ENCODE peak calls at places on chromosomes 5 and 9, in six cellular contexts. One of them, this sample, is unnamed.

GRCh38 chr9:127393680-127394079 is 3.3 kb upstream of the SLC2A8 start:
- DNase-seq in adrenal gland: no peak
- DNase-seq in coronary artery: peak
- DNase-seq in CD8-positive, alpha-beta T cell: no peak
- DNase-seq in left lung: no peak
- DNase-seq in ovary: no peak
- DNase-seq in this sample: no peak

GRCh38 chr5:14900661-14901461 is 29.3 kb upstream of the ANKH start:
- DNase-seq in adrenal gland: no peak
- DNase-seq in coronary artery: no peak
- DNase-seq in CD8-positive, alpha-beta T cell: no peak
- DNase-seq in left lung: no peak
- DNase-seq in ovary: no peak
- DNase-seq in this sample: no peak

GRCh38 chr5:107670028-107670926 is 460 bp downstream of the EFNA5 start:
- DNase-seq in adrenal gland: peak
- DNase-seq in coronary artery: no peak
- DNase-seq in CD8-positive, alpha-beta T cell: no peak
- DNase-seq in left lung: peak
- DNase-seq in ovary: peak
- DNase-seq in this sample: no peak

GRCh38 chr9:120032639-120033038 is 547.3 kb downstream of the CDK5RAP2 start:
- DNase-seq in adrenal gland: no peak
- DNase-seq in coronary artery: no peak
- DNase-seq in CD8-positive, alpha-beta T cell: no peak
- DNase-seq in left lung: no peak
- DNase-seq in ovary: no peak
- DNase-seq in this sample: no peak

GRCh38 chr9:136399176-136400037 is 563 bp downstream of the SNAPC4 start:
- DNase-seq in adrenal gland: no peak
- DNase-seq in coronary artery: no peak
- DNase-seq in CD8-positive, alpha-beta T cell: no peak
- DNase-seq in left lung: peak
- DNase-seq in ovary: no peak
- DNase-seq in this sample: no peak

GRCh38 chr5:11483630-11484029 is 420.6 kb downstream of the CTNND2 start:
- DNase-seq in adrenal gland: no peak
- DNase-seq in coronary artery: no peak
- DNase-seq in CD8-positive, alpha-beta T cell: no peak
- DNase-seq in left lung: no peak
- DNase-seq in ovary: no peak
- DNase-seq in this sample: no peak

GRCh38 chr9:114034176-114034575 is 43.9 kb downstream of the AMBP start:
- DNase-seq in adrenal gland: no peak
- DNase-seq in coronary artery: peak
- DNase-seq in CD8-positive, alpha-beta T cell: peak
- DNase-seq in left lung: no peak
- DNase-seq in ovary: no peak
- DNase-seq in this sample: no peak

GRCh38 chr9:116144555-116144954 is 9.0 kb upstream of the PAPPA start:
- DNase-seq in adrenal gland: no peak
- DNase-seq in coronary artery: no peak
- DNase-seq in CD8-positive, alpha-beta T cell: no peak
- DNase-seq in left lung: no peak
- DNase-seq in ovary: no peak
- DNase-seq in this sample: no peak

GRCh38 chr5:171309526-171310333 is 682 bp downstream of the TLX3 start:
- DNase-seq in adrenal gland: no peak
- DNase-seq in coronary artery: peak
- DNase-seq in CD8-positive, alpha-beta T cell: no peak
- DNase-seq in left lung: no peak
- DNase-seq in ovary: no peak
- DNase-seq in this sample: no peak

GRCh38 chr5:180379355-180380070 is 26.4 kb upstream of the GFPT2 start:
- DNase-seq in adrenal gland: no peak
- DNase-seq in coronary artery: no peak
- DNase-seq in CD8-positive, alpha-beta T cell: no peak
- DNase-seq in left lung: no peak
- DNase-seq in ovary: no peak
- DNase-seq in this sample: no peak

GRCh38 chr5:179255527-179256228 is 89.6 kb downstream of the ADAMTS2 start:
- DNase-seq in adrenal gland: no peak
- DNase-seq in coronary artery: peak
- DNase-seq in CD8-positive, alpha-beta T cell: no peak
- DNase-seq in left lung: peak
- DNase-seq in ovary: peak
- DNase-seq in this sample: no peak

GRCh38 chr5:150322202-150322601 is 19.5 kb upstream of the ARSI start:
- DNase-seq in adrenal gland: no peak
- DNase-seq in coronary artery: no peak
- DNase-seq in CD8-positive, alpha-beta T cell: no peak
- DNase-seq in left lung: no peak
- DNase-seq in ovary: no peak
- DNase-seq in this sample: no peak

GRCh38 chr9:70921126-70921525 is 200.3 kb downstream of the TRPM3 start:
- DNase-seq in adrenal gland: no peak
- DNase-seq in coronary artery: no peak
- DNase-seq in CD8-positive, alpha-beta T cell: no peak
- DNase-seq in left lung: no peak
- DNase-seq in ovary: no peak
- DNase-seq in this sample: no peak

GRCh38 chr5:472656-473343 is 29.8 kb downstream of the EXOC3 start:
- DNase-seq in adrenal gland: peak
- DNase-seq in coronary artery: peak
- DNase-seq in CD8-positive, alpha-beta T cell: peak
- DNase-seq in left lung: peak
- DNase-seq in ovary: peak
- DNase-seq in this sample: peak

GRCh38 chr5:133292300-133292699 is 240.5 kb downstream of the HSPA4 start:
- DNase-seq in adrenal gland: no peak
- DNase-seq in coronary artery: no peak
- DNase-seq in CD8-positive, alpha-beta T cell: no peak
- DNase-seq in left lung: no peak
- DNase-seq in ovary: no peak
- DNase-seq in this sample: no peak

GRCh38 chr5:4189317-4189716 is 593.7 kb downstream of the IRX1 start:
- DNase-seq in adrenal gland: no peak
- DNase-seq in coronary artery: no peak
- DNase-seq in CD8-positive, alpha-beta T cell: no peak
- DNase-seq in left lung: no peak
- DNase-seq in ovary: no peak
- DNase-seq in this sample: no peak

GRCh38 chr9:133715295-133715865 is 22.8 kb downstream of the SARDH start:
- DNase-seq in adrenal gland: no peak
- DNase-seq in coronary artery: no peak
- DNase-seq in CD8-positive, alpha-beta T cell: no peak
- DNase-seq in left lung: no peak
- DNase-seq in ovary: peak
- DNase-seq in this sample: no peak

GRCh38 chr5:94693043-94693822 is 74.8 kb downstream of the SLF1 start:
- DNase-seq in adrenal gland: no peak
- DNase-seq in coronary artery: no peak
- DNase-seq in CD8-positive, alpha-beta T cell: no peak
- DNase-seq in left lung: no peak
- DNase-seq in ovary: no peak
- DNase-seq in this sample: no peak

GRCh38 chr9:78031271-78031825 is at the start of gene GNAQ:
- DNase-seq in adrenal gland: peak
- DNase-seq in coronary artery: no peak
- DNase-seq in CD8-positive, alpha-beta T cell: peak
- DNase-seq in left lung: no peak
- DNase-seq in ovary: peak
- DNase-seq in this sample: no peak

GRCh38 chr5:72859127-72859526 is 42.7 kb downstream of the TNPO1 start:
- DNase-seq in adrenal gland: no peak
- DNase-seq in coronary artery: no peak
- DNase-seq in CD8-positive, alpha-beta T cell: no peak
- DNase-seq in left lung: no peak
- DNase-seq in ovary: no peak
- DNase-seq in this sample: no peak

GRCh38 chr5:177132504-177133118 is 962 bp upstream of the NSD1 start:
- DNase-seq in adrenal gland: peak
- DNase-seq in coronary artery: peak
- DNase-seq in CD8-positive, alpha-beta T cell: no peak
- DNase-seq in left lung: peak
- DNase-seq in ovary: no peak
- DNase-seq in this sample: no peak

GRCh38 chr5:76714771-76715483 is 999 bp upstream of the F2R start:
- DNase-seq in adrenal gland: peak
- DNase-seq in coronary artery: no peak
- DNase-seq in CD8-positive, alpha-beta T cell: peak
- DNase-seq in left lung: no peak
- DNase-seq in ovary: peak
- DNase-seq in this sample: no peak

DNA sequence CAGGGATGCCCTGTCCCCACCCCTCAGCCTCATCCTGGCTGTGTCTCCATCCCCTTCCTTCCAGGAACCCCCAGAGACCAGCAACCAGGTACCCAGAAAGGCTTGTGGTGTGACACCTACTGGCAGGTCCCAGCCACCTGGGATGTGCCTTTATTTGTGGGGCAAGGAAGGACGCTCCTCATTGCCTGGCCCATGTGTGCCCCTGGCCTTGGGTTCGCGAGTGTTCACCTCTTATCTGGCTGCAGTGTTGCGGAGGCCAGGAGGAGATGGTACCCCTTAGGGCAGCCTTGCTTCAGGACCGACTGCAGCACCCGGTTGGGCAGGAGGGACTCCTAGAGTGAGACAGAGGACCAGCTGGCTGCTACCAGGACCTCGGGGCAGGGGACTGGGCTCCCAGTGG is 8.8 kb downstream of the C9orf50 start:
- DNase-seq in adrenal gland: no peak
- DNase-seq in coronary artery: peak
- DNase-seq in CD8-positive, alpha-beta T cell: no peak
- DNase-seq in left lung: no peak
- DNase-seq in ovary: no peak
- DNase-seq in this sample: no peak
- TF ChIP-seq CTCF in adrenal gland: no peak
- TF ChIP-seq CTCF in coronary artery: no peak
- TF ChIP-seq CTCF in CD8-positive, alpha-beta T cell: no peak
- TF ChIP-seq CTCF in left lung: no peak
- TF ChIP-seq CTCF in ovary: no peak
- TF ChIP-seq CTCF in this sample: no peak

GRCh38 chr5:81205058-81205457 is 28.1 kb upstream of the CKMT2 start:
- DNase-seq in adrenal gland: no peak
- DNase-seq in coronary artery: no peak
- DNase-seq in CD8-positive, alpha-beta T cell: no peak
- DNase-seq in left lung: no peak
- DNase-seq in ovary: no peak
- DNase-seq in this sample: no peak
- TF ChIP-seq CTCF in adrenal gland: no peak
- TF ChIP-seq CTCF in coronary artery: no peak
- TF ChIP-seq CTCF in CD8-positive, alpha-beta T cell: no peak
- TF ChIP-seq CTCF in left lung: no peak
- TF ChIP-seq CTCF in ovary: no peak
- TF ChIP-seq CTCF in this sample: no peak

GRCh38 chr5:141747646-141748229 is 65.7 kb upstream of the ARAP3 start:
- DNase-seq in adrenal gland: no peak
- DNase-seq in coronary artery: no peak
- DNase-seq in CD8-positive, alpha-beta T cell: no peak
- DNase-seq in left lung: no peak
- DNase-seq in ovary: no peak
- DNase-seq in this sample: no peak

GRCh38 chr5:141742866-141743651 is 61.0 kb upstream of the ARAP3 start:
- DNase-seq in adrenal gland: peak
- DNase-seq in coronary artery: no peak
- DNase-seq in CD8-positive, alpha-beta T cell: no peak
- DNase-seq in left lung: no peak
- DNase-seq in ovary: no peak
- DNase-seq in this sample: no peak

GRCh38 chr5:141747152-141747640 is 65.2 kb upstream of the ARAP3 start:
- DNase-seq in adrenal gland: peak
- DNase-seq in coronary artery: no peak
- DNase-seq in CD8-positive, alpha-beta T cell: no peak
- DNase-seq in left lung: peak
- DNase-seq in ovary: peak
- DNase-seq in this sample: no peak

GRCh38 chr5:141743652-141744333 is 61.8 kb upstream of the ARAP3 start:
- DNase-seq in adrenal gland: no peak
- DNase-seq in coronary artery: no peak
- DNase-seq in CD8-positive, alpha-beta T cell: no peak
- DNase-seq in left lung: no peak
- DNase-seq in ovary: no peak
- DNase-seq in this sample: no peak

GRCh38 chr5:141746395-141746794 is 64.4 kb upstream of the ARAP3 start:
- DNase-seq in adrenal gland: no peak
- DNase-seq in coronary artery: no peak
- DNase-seq in CD8-positive, alpha-beta T cell: no peak
- DNase-seq in left lung: no peak
- DNase-seq in ovary: no peak
- DNase-seq in this sample: no peak
- TF ChIP-seq CTCF in adrenal gland: no peak
- TF ChIP-seq CTCF in coronary artery: no peak
- TF ChIP-seq CTCF in CD8-positive, alpha-beta T cell: no peak
- TF ChIP-seq CTCF in left lung: no peak
- TF ChIP-seq CTCF in ovary: no peak
- TF ChIP-seq CTCF in this sample: no peak

GRCh38 chr9:123268240-123268949 is at the start of gene STRBP:
- DNase-seq in adrenal gland: peak
- DNase-seq in coronary artery: peak
- DNase-seq in CD8-positive, alpha-beta T cell: peak
- DNase-seq in left lung: peak
- DNase-seq in ovary: peak
- DNase-seq in this sample: peak
- TF ChIP-seq CTCF in adrenal gland: no peak
- TF ChIP-seq CTCF in coronary artery: no peak
- TF ChIP-seq CTCF in CD8-positive, alpha-beta T cell: no peak
- TF ChIP-seq CTCF in left lung: no peak
- TF ChIP-seq CTCF in ovary: no peak
- TF ChIP-seq CTCF in this sample: no peak

DNA sequence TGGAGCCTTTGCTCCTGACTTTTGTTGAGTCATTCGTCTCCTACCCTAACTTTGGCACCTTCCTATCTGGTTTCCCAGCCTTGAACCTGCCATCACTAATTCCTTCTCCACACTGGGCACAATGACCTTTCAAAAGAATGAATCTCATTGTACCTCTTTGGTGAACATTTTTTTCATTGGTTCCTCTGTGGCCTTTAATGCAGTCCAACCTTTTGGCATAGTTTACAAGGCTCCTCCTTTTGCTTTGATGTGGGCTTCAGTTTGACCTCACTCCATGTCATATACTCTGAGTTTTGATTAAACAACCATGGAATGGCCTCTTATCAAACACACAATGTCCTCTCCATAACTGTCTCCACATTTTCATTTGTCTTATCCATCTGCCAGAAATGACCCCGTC is 14.5 kb upstream of the ROPN1L start:
- DNase-seq in adrenal gland: no peak
- DNase-seq in coronary artery: no peak
- DNase-seq in CD8-positive, alpha-beta T cell: no peak
- DNase-seq in left lung: no peak
- DNase-seq in ovary: no peak
- DNase-seq in this sample: no peak
- TF ChIP-seq CTCF in adrenal gland: no peak
- TF ChIP-seq CTCF in coronary artery: no peak
- TF ChIP-seq CTCF in CD8-positive, alpha-beta T cell: no peak
- TF ChIP-seq CTCF in left lung: no peak
- TF ChIP-seq CTCF in ovary: no peak
- TF ChIP-seq CTCF in this sample: no peak

This sample was measured in CD14-positive monocyte.